ENCODE peak calls at places on chromosomes 3 and 15, in ten cellular contexts. J is Caco-2; T is GM13976; M is CD8-positive, alpha-beta T cell; H is tibial artery; A is HFFc6; R is AG04450; P is adrenal gland; U is gastrocnemius medialis; K is upper lobe of right lung. B is an unnamed sample.

GRCh38 chr3:79040091-79040490 is 727.7 kb downstream of the ROBO1 start:
- DNase-seq in K (no peak), P (no peak), M (no peak), H (no peak), U (no peak), R (no peak), A (no peak), T (no peak), J (no peak), B (no peak)

GRCh38 chr15:98398886-98399285 is 249.5 kb upstream of the IGF1R start:
- DNase-seq in M (no peak), P (no peak), J (no peak), K (no peak), A (no peak), R (no peak), U (no peak), H (no peak), T (no peak), B (no peak)

GRCh38 chr3:184229424-184230080 is at the start of gene VWA5B2:
- DNase-seq in M (peak; percentile 54), K (peak; percentile 81), T (peak; percentile 94), H (no peak), A (peak; percentile 25), P (peak; percentile 85), R (no peak), U (no peak), J (peak; percentile 62), B (peak; percentile 65)

GRCh38 chr15:63909819-63910437 is 76.2 kb upstream of the HERC1 start:
- DNase-seq in R (no peak), J (no peak), U (no peak), K (no peak), H (peak; percentile 61), M (no peak), A (peak; percentile 73), P (no peak), T (no peak), B (no peak)

GRCh38 chr3:169591159-169591951 is 72.2 kb downstream of the MECOM start:
- DNase-seq in R (no peak), P (no peak), T (no peak), A (no peak), U (no peak), K (no peak), H (no peak), J (no peak), M (no peak), B (no peak)

GRCh38 chr3:168714609-168715240 is 619.0 kb upstream of the GOLIM4 start:
- DNase-seq in P (no peak), U (no peak), J (no peak), K (no peak), H (no peak), T (peak; percentile 8), M (no peak), R (no peak), A (no peak), B (no peak)

GRCh38 chr3:78268716-78269668 is 1229.1 kb downstream of the ROBO2 start:
- DNase-seq in K (no peak), T (no peak), U (no peak), J (no peak), H (no peak), P (no peak), R (no peak), M (no peak), A (no peak), B (peak; percentile 31)

GRCh38 chr15:77575203-77575934 is 57.3 kb downstream of the LINGO1 start:
- DNase-seq in P (no peak), R (no peak), T (no peak), H (no peak), A (no peak), M (no peak), J (no peak), K (no peak), U (no peak), B (no peak)

GRCh38 chr3:45153658-45154437 is 7.7 kb upstream of the CDCP1 start:
- DNase-seq in R (no peak), U (no peak), P (no peak), J (no peak), T (no peak), M (no peak), H (no peak), K (no peak), A (peak; percentile 22), B (no peak)

GRCh38 chr3:88267847-88268246 is 118.1 kb downstream of the C3orf38 start:
- DNase-seq in H (no peak), J (no peak), P (no peak), R (no peak), M (no peak), T (no peak), K (no peak), A (no peak), U (no peak), B (no peak)

GRCh38 chr3:170585008-170585936 is 603 bp downstream of the SLC7A14 start:
- DNase-seq in A (no peak), J (no peak), K (no peak), P (peak; percentile 16), U (no peak), R (no peak), H (no peak), M (no peak), T (peak; percentile 30), B (no peak)

GRCh38 chr15:78170848-78171773 is 21.9 kb downstream of the IDH3A start:
- DNase-seq in K (no peak), R (no peak), P (no peak), M (no peak), H (no peak), T (peak; percentile 59), A (no peak), U (no peak), J (no peak), B (no peak)

GRCh38 chr15:93362203-93362602 is 273.2 kb upstream of the RGMA start:
- DNase-seq in A (no peak), P (no peak), J (no peak), T (no peak), M (no peak), U (no peak), R (no peak), K (no peak), H (no peak), B (no peak)

GRCh38 chr15:93359037-93359779 is 270.2 kb upstream of the RGMA start:
- DNase-seq in U (no peak), R (no peak), T (no peak), A (no peak), J (no peak), P (no peak), H (no peak), K (no peak), M (no peak), B (no peak)

GRCh38 chr15:93366387-93367100 is 277.5 kb upstream of the RGMA start:
- DNase-seq in J (no peak), K (no peak), P (no peak), R (no peak), T (no peak), U (no peak), M (no peak), H (no peak), A (no peak), B (no peak)

GRCh38 chr15:93359780-93360161 is 270.8 kb upstream of the RGMA start:
- DNase-seq in U (no peak), R (no peak), H (no peak), A (no peak), K (no peak), J (no peak), P (no peak), M (no peak), T (no peak), B (no peak)

GRCh38 chr15:93362821-93363220 is 273.8 kb upstream of the RGMA start:
- DNase-seq in P (no peak), J (no peak), A (no peak), T (no peak), U (no peak), H (no peak), M (no peak), R (no peak), K (no peak), B (no peak)
- TF ChIP-seq CTCF in P (no peak), J (no peak), A (no peak), T (no peak), U (no peak), H (no peak), M (no peak), R (no peak), K (no peak), B (no peak)

GRCh38 chr3:48952510-48953118 is 34.0 kb downstream of the ARIH2 start:
- DNase-seq in M (peak; percentile 22), K (no peak), A (no peak), H (no peak), P (no peak), J (peak; percentile 41), T (peak; percentile 44), R (no peak), U (no peak), B (peak; percentile 30)
- TF ChIP-seq CTCF in M (peak; percentile 50), K (peak; percentile 34), A (peak; percentile 62), H (peak; percentile 9), P (no peak), J (peak; percentile 66), T (peak; percentile 58), R (peak; percentile 36), U (peak; percentile 42), B (peak; percentile 50)

DNA sequence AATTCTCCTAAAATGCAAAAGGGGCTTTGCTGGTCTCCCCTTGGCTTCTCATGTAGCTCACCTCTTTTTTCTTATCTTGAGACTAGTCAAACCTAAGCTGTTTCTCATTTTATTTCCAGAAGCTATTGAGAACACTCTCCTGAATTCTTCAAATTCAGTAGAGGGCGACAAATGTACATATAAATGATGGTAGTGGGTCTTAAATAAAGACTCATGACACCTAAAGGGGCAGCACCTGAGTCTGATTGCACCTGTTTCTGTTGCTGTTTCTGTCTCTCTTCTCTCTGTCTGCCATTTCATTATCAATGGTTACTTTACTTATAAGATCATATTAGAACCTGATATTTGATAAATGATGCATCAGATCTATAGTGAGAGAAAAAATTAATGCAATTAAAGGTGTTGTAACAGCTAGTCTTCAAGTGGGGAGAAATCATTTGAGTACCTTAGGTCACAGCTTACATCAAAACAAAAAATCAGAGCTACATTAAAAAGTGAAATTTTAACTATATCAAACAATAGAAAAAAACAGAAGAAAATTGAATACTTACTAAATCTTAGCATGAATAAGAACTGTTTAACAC is 7.0 kb downstream of the ADIPOQ start:
- DNase-seq in A (no peak), R (no peak), P (no peak), M (no peak), U (no peak), T (peak; percentile 73), H (no peak), J (no peak), K (no peak), B (no peak)
- TF ChIP-seq CTCF in A (peak; percentile 67), R (peak; percentile 51), P (peak; percentile 45), M (peak; percentile 73), U (peak; percentile 37), T (peak; percentile 53), H (peak; percentile 37), J (peak; percentile 48), K (peak; percentile 49), B (peak; percentile 56)

DNA sequence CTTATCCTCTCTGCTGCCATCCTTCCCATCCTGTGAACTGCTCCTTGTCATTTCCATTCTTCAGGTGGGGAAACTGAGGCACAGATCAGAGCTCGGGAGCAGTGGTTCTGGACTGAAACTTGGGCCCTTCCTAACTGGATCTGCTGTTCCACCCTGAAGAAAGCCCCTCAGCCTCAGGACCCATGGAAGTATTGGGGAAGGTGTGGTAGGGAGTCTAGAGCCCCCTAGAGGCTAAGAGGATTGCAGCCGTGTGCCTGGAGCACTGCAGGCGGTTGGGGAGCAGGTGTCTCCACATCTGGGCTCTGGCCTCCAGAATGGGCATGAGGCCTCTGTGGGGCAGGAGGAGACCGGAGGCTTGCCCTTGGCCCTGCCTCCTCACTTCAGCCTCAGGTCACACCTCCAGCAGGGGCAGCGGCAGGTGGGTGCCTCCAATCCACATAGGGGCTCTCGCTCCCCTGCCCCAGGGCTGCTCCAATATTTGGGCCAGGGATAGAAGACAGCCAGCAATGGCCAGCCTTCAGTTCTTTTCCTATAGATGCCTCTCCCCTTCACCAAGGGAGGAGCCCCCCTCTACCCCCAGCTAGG is 28.1 kb downstream of the DNAJB8 start:
- DNase-seq in H (no peak), P (no peak), R (no peak), U (no peak), T (no peak), K (no peak), A (no peak), M (no peak), J (no peak), B (no peak)
- TF ChIP-seq CTCF in H (no peak), P (no peak), R (peak; percentile 39), U (no peak), T (no peak), K (peak; percentile 31), A (peak; percentile 53), M (no peak), J (peak; percentile 8), B (no peak)

B was measured in natural killer cell.